ENCODE peak calls at places on chromosomes 3 and 15, in ten cellular contexts. H is neural progenitor cell, M is transverse colon, X is gastrocnemius medialis, G is HepG2, D is endodermal cell, A is GM23248, N is HCT116, S is endothelial cell of umbilical vein, J is H9. Y is an unnamed sample.
A peak's percentile ranks its signal among the peaks of the same experiment; 100 is the strongest.

GRCh38 chr3:55264933-55265332 is 222.2 kb downstream of the WNT5A start:
- DNase-seq in H (no peak), M (no peak), X (no peak), G (no peak), D (no peak), A (peak; percentile 48), N (no peak), S (no peak), J (no peak), Y (no peak)

GRCh38 chr15:69090197-69090948 is 70.1 kb upstream of the GLCE start:
- DNase-seq in H (peak; percentile 34), M (no peak), X (no peak), G (no peak), D (peak; percentile 83), A (peak; percentile 49), N (no peak), S (no peak), J (peak; percentile 90), Y (no peak)

GRCh38 chr3:43017038-43017437 is 37.9 kb downstream of the GASK1A start:
- DNase-seq in H (no peak), M (no peak), X (no peak), G (no peak), D (no peak), A (no peak), N (no peak), S (no peak), J (no peak), Y (no peak)

GRCh38 chr3:46908294-46908985 is 30.9 kb downstream of the PTH1R start:
- DNase-seq in H (no peak), M (no peak), X (no peak), G (no peak), D (no peak), A (peak; percentile 71), N (no peak), S (peak; percentile 84), J (no peak), Y (no peak)

GRCh38 chr3:112718516-112718915 is 77.6 kb upstream of the CCDC80 start:
- DNase-seq in H (no peak), M (no peak), X (no peak), G (no peak), D (no peak), A (no peak), N (no peak), S (no peak), J (no peak), Y (no peak)

GRCh38 chr15:38169982-38170381 is 82.7 kb upstream of the SPRED1 start:
- DNase-seq in H (no peak), M (no peak), X (no peak), G (no peak), D (no peak), A (peak; percentile 85), N (no peak), S (no peak), J (no peak), Y (no peak)

GRCh38 chr3:135840436-135840835 is 125.1 kb upstream of the PPP2R3A start:
- DNase-seq in H (no peak), M (no peak), X (no peak), G (no peak), D (no peak), A (no peak), N (no peak), S (no peak), J (no peak), Y (no peak)

GRCh38 chr3:153658151-153658550 is 463.0 kb upstream of the ARHGEF26 start:
- DNase-seq in H (no peak), M (no peak), X (peak; percentile 24), G (no peak), D (no peak), A (peak; percentile 59), N (no peak), S (no peak), J (no peak), Y (no peak)

GRCh38 chr3:57066471-57066870 is 6.0 kb downstream of the SPATA12 start:
- DNase-seq in H (no peak), M (no peak), X (no peak), G (no peak), D (no peak), A (no peak), N (no peak), S (no peak), J (no peak), Y (no peak)

GRCh38 chr3:57063027-57063426 is 2.6 kb downstream of the SPATA12 start:
- DNase-seq in H (no peak), M (no peak), X (no peak), G (no peak), D (no peak), A (no peak), N (no peak), S (no peak), J (no peak), Y (no peak)

GRCh38 chr3:57065588-57065987 is 5.1 kb downstream of the SPATA12 start:
- DNase-seq in H (no peak), M (no peak), X (no peak), G (no peak), D (peak; percentile 68), A (peak; percentile 28), N (peak; percentile 51), S (no peak), J (peak; percentile 58), Y (no peak)

GRCh38 chr3:57062119-57062631 is 1.7 kb downstream of the SPATA12 start:
- DNase-seq in H (peak; percentile 22), M (peak; percentile 11), X (no peak), G (no peak), D (peak; percentile 73), A (no peak), N (no peak), S (peak; percentile 79), J (peak; percentile 49), Y (no peak)

GRCh38 chr3:57064615-57065014 is 4.2 kb downstream of the SPATA12 start:
- DNase-seq in H (no peak), M (no peak), X (no peak), G (no peak), D (no peak), A (no peak), N (no peak), S (no peak), J (no peak), Y (no peak)
- H3K27ac ChIP-seq in H (no peak overlapping the region), M (no peak overlapping the region), X (no peak overlapping the region), G (no peak overlapping the region), D (no peak overlapping the region), A (no peak overlapping the region), N (no peak overlapping the region), S (no peak overlapping the region), J (no peak overlapping the region), Y (no peak overlapping the region)

GRCh38 chr3:177348974-177349373 is 151.7 kb upstream of the TBL1XR1 start:
- DNase-seq in H (no peak), M (no peak), X (no peak), G (no peak), D (no peak), A (no peak), N (no peak), S (no peak), J (no peak), Y (no peak)

GRCh38 chr3:177345049-177345972 is 148.0 kb upstream of the TBL1XR1 start:
- DNase-seq in H (no peak), M (peak; percentile 88), X (peak; percentile 95), G (peak; percentile 91), D (peak; percentile 86), A (peak; percentile 97), N (peak; percentile 96), S (peak; percentile 97), J (peak; percentile 63), Y (peak; percentile 91)

GRCh38 chr3:177346878-177347277 is 149.6 kb upstream of the TBL1XR1 start:
- DNase-seq in H (no peak), M (no peak), X (no peak), G (no peak), D (no peak), A (no peak), N (no peak), S (no peak), J (no peak), Y (no peak)

GRCh38 chr3:177345973-177346503 is 148.8 kb upstream of the TBL1XR1 start:
- DNase-seq in H (no peak), M (no peak), X (no peak), G (no peak), D (no peak), A (no peak), N (no peak), S (no peak), J (no peak), Y (no peak)

DNA sequence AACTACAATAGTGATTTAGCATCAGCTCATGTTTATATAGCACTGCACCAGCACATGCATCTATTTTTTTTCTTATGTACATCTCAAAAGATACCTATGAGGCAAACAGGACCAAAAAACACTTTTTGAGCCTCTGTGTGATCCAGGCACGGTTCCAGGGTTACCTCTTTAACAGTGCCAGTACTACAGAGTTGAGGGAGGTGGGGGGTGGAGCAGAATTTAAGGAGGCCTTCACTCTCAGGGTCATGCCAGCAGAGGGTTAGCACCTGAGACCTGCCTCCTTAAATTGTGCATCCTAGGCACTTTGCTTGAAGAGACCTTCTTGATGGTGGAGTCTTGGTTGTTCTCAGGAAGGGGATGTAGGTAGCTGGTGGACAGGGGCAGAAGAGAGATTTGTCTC is 150.3 kb upstream of the TBL1XR1 start:
- DNase-seq in H (no peak), M (no peak), X (no peak), G (no peak), D (no peak), A (no peak), N (no peak), S (no peak), J (no peak), Y (no peak)
- H3K27me3 ChIP-seq in H (no peaks in the 10 kb centered on the region), M (no peaks in the 10 kb centered on the region), X (no peaks in the 10 kb centered on the region), G (no peaks in the 10 kb centered on the region), D (no peaks in the 10 kb centered on the region), A (no peaks in the 10 kb centered on the region), N (no peaks in the 10 kb centered on the region), S (no peaks in the 10 kb centered on the region), J (peaks cover 35% of the 10 kb centered on the region), Y (no peaks in the 10 kb centered on the region)

GRCh38 chr3:29759443-29760033 is 478.7 kb downstream of the RBMS3 start:
- DNase-seq in H (peak; percentile 71), M (no peak), X (peak; percentile 28), G (no peak), D (no peak), A (peak; percentile 70), N (no peak), S (peak; percentile 53), J (no peak), Y (no peak)
- H3K27ac ChIP-seq in H (peak overlapping the region; percentile 26), M (peak overlapping the region; percentile 44), X (peak overlapping the region; percentile 82), G (no peak overlapping the region), D (peak overlapping the region; percentile 86), A (peak overlapping the region; percentile 82), N (no peak overlapping the region), S (peak overlapping the region; percentile 98), J (no peak overlapping the region), Y (peak overlapping the region; percentile 29)

GRCh38 chr15:70342141-70342540 is 244.4 kb upstream of the TLE3 start:
- DNase-seq in H (no peak), M (no peak), X (no peak), G (no peak), D (no peak), A (no peak), N (no peak), S (no peak), J (peak; percentile 5), Y (peak; percentile 11)

GRCh38 chr15:70343961-70344360 is 246.2 kb upstream of the TLE3 start:
- DNase-seq in H (no peak), M (no peak), X (no peak), G (no peak), D (peak; percentile 37), A (no peak), N (no peak), S (no peak), J (no peak), Y (peak; percentile 6)

GRCh38 chr15:70341566-70341965 is 243.8 kb upstream of the TLE3 start:
- DNase-seq in H (no peak), M (no peak), X (no peak), G (no peak), D (peak; percentile 52), A (no peak), N (no peak), S (no peak), J (peak; percentile 8), Y (no peak)

GRCh38 chr15:70344666-70345065 is 246.9 kb upstream of the TLE3 start:
- DNase-seq in H (no peak), M (no peak), X (no peak), G (no peak), D (peak; percentile 69), A (no peak), N (no peak), S (no peak), J (no peak), Y (peak; percentile 13)

GRCh38 chr15:70342554-70343548 is 245.1 kb upstream of the TLE3 start:
- DNase-seq in H (no peak), M (no peak), X (no peak), G (no peak), D (peak; percentile 38), A (no peak), N (no peak), S (no peak), J (no peak), Y (peak; percentile 8)
- H3K27me3 ChIP-seq in H (no peaks in the 10 kb centered on the region), M (no peaks in the 10 kb centered on the region), X (no peaks in the 10 kb centered on the region), G (no peaks in the 10 kb centered on the region), D (peaks cover 5% of the 10 kb centered on the region), A (no peaks in the 10 kb centered on the region), N (peaks cover 3% of the 10 kb centered on the region), S (peaks cover 2% of the 10 kb centered on the region), J (no peaks in the 10 kb centered on the region), Y (no peaks in the 10 kb centered on the region)